ENCODE peak calls at places on chromosomes 2 and 18, in four cellular contexts. A is transverse colon, J is uterus, G is suprapubic skin. H is an unnamed sample.

GRCh38 chr18:40624959-40625358 is 1330.1 kb upstream of the PIK3C3 start:
- DNase-seq in A (no peak), J (no peak), G (no peak), H (no peak)

GRCh38 chr2:223989206-223989859 is 32.1 kb downstream of the MRPL44 start:
- DNase-seq in A (peak; percentile 50), J (no peak), G (no peak), H (no peak)

GRCh38 chr18:8478166-8478967 is 130.9 kb upstream of the RAB12 start:
- DNase-seq in A (peak; percentile 57), J (peak; percentile 38), G (no peak), H (peak; percentile 51)

GRCh38 chr2:98716786-98717185 is 14.1 kb downstream of the MGAT4A start:
- DNase-seq in A (no peak), J (no peak), G (no peak), H (no peak)

GRCh38 chr2:160169401-160169918 is 30.6 kb downstream of the ITGB6 start:
- DNase-seq in A (no peak), J (no peak), G (no peak), H (no peak)

GRCh38 chr18:25058520-25058919 is 293.4 kb downstream of the ZNF521 start:
- DNase-seq in A (no peak), J (no peak), G (no peak), H (peak; percentile 27)

GRCh38 chr18:25646971-25647370 is 295.0 kb upstream of the ZNF521 start:
- DNase-seq in A (no peak), J (no peak), G (no peak), H (no peak)

GRCh38 chr2:240637116-240637900 is 12.0 kb downstream of the GPR35 start:
- DNase-seq in A (no peak), J (no peak), G (no peak), H (no peak)

GRCh38 chr2:182763311-182763912 is 47.4 kb downstream of the DNAJC10 start:
- DNase-seq in A (no peak), J (no peak), G (no peak), H (peak; percentile 35)

GRCh38 chr2:39851691-39852110 is 72.6 kb upstream of the THUMPD2 start:
- DNase-seq in A (no peak), J (no peak), G (no peak), H (no peak)

GRCh38 chr2:102005989-102006885 is 14.5 kb downstream of the IL1R2 start:
- DNase-seq in A (no peak), J (no peak), G (no peak), H (peak; percentile 44)

GRCh38 chr2:54471221-54471711 is 15.1 kb downstream of the SPTBN1 start:
- DNase-seq in A (no peak), J (no peak), G (no peak), H (no peak)

GRCh38 chr2:166373951-166374350 is 1.8 kb downstream of the SCN9A start:
- DNase-seq in A (peak; percentile 9), J (no peak), G (no peak), H (peak; percentile 71)

GRCh38 chr2:45069711-45070664 is 60.7 kb upstream of the SIX2 start:
- DNase-seq in A (no peak), J (no peak), G (peak; percentile 5), H (no peak)

DNA sequence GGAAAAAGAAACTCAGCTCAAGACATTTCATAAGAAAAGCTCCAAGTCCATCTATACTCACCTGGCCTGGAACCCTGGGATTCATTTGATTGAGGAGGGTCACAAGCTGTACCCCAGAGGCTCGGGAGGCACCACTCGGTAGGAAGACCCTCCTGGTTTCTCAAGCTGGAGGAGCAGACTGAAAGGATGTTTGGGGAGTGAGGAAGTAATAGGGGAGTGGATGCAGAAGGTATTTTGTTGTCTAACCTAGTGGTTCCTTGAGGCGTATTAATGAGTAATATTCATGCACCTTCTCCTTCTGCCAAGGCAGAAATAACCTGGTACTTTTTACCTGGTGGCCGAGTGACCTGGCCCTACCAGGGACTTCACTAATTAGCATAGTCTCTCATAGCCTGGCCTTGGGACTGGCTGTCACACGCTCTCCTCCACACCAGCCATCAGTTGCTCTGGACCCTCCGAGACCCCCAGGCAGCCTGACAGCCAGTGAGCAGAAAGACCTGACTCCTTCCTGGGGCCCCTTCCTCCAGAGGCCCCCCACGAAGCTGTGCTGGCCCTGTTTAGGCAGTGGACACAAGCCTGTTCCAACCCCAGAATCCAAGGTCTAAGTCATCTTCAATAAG is 161.4 kb downstream of the BCL2 start:
- DNase-seq in A (no peak), J (no peak), G (no peak), H (no peak)
- TF ChIP-seq POLR2A in A (no peak), J (no peak), G (no peak), H (no peak)

GRCh38 chr2:20425884-20426283 is 21.0 kb upstream of the RHOB start:
- DNase-seq in A (peak; percentile 7), J (no peak), G (no peak), H (no peak)

GRCh38 chr2:20423847-20424246 is 23.0 kb upstream of the RHOB start:
- DNase-seq in A (peak; percentile 7), J (no peak), G (peak; percentile 40), H (no peak)

GRCh38 chr2:20425371-20425881 is 21.4 kb upstream of the RHOB start:
- DNase-seq in A (peak; percentile 7), J (no peak), G (peak; percentile 33), H (no peak)

GRCh38 chr2:20423376-20423775 is 23.5 kb upstream of the RHOB start:
- DNase-seq in A (peak; percentile 2), J (no peak), G (peak; percentile 22), H (no peak)

DNA sequence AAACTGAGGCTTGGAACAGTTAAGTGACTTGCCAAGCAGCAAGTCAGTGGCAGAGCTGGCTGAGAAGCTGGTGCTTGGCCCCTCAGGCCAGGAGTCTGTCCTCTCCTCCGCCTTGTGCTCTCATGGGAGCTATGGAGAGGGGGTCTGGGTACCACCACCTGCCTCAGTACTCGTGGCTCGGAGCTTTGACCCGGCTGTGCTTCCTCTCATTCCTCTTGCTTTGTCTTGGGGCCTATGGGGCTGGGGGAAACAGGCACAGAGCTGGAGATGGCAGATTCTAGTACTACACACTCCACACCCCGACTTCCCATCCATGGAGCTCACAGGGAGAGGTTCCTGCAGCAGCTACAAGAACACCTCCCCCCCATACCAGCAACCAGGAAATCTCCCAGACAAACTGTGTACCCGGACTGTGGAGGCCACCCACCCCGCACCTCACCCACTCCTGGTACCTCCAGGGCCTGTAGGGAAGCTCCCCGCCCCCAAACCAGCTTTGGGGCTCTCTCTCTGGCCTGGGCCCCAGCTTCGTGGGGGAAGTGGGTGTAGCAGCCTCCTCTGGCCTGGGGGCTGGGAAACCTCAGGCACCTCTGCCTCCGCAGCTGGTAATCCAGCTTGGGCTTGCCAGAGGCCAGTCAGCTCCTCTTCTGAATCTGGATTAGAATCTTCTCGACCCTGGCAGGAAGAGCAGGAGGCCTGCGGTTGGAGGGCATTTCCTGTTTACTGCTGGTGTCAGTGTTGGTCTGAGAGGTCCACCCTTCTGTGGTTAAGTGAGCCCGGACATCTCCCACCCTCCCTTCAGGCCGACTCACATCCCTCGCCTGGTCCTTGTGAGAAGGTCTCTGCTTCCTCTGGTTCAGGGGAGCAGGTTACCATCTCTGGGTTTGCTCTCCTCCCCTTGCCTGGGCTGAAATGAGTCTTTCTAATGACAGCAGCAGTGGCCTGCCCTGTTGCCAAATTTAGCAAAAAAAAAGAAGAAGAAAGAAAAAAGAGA is 22.3 kb upstream of the RHOB start:
- DNase-seq in A (peak; percentile 67), J (no peak), G (peak; percentile 72), H (peak; percentile 7)
- TF ChIP-seq POLR2A in A (peak; percentile 20), J (no peak), G (no peak), H (no peak)

DNA sequence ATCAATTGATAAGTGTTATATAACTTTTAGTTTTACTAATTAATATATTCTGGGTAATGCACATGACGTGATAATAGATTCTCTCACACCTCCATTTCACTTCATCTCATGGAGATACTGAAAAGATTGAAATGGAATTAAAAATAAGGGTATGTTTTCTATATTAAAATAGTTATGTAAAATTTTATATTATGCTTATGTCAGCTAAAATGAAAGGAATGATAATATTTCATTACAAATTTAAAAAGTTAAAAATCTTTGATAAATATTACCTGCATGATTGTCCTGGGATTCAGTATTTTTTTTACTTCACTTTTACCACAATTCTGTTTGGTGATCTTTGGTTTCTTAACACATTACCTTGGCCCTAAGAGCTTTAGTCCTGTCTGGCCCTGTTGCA is 823.8 kb upstream of the NRXN1 start:
- DNase-seq in A (no peak), J (no peak), G (no peak), H (no peak)
- TF ChIP-seq POLR2A in A (no peak), J (no peak), G (no peak), H (no peak)

DNA sequence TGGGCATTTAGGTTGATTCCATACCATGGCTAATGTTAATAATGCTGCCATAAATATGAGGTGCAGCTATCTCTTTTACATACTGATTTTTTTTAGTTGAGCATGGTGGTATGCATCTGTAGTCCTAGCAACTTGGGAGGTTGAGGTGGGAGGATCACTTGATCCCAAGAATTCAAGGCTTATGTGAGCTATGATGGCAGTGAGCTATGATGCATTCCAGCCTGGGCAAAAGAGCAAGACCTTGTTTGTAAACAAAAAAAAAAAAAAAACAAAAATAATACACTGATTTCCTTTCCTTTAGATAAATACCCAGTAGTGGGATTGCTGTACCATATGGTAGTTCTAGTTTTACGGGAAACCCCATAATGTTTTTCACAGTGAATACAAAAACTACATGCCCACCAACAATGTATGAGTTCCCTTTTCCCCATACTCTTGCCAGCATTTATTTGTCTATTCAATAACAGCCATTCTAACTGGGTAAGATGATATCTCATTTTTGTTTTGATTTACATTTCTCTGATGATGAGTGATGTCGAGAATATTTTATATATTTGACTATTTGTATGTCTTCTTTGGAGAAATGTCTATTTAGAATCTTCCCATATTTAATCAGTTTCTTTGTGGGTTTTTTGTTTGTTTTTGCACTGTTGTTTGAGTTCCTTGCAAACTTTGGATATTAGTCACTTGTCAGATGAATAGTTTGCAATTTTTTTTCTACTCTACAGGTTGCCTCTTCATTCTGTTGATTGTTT is 281.0 kb upstream of the KYNU start:
- DNase-seq in A (no peak), J (no peak), G (no peak), H (no peak)
- TF ChIP-seq POLR2A in A (no peak), J (no peak), G (no peak), H (no peak)

DNA sequence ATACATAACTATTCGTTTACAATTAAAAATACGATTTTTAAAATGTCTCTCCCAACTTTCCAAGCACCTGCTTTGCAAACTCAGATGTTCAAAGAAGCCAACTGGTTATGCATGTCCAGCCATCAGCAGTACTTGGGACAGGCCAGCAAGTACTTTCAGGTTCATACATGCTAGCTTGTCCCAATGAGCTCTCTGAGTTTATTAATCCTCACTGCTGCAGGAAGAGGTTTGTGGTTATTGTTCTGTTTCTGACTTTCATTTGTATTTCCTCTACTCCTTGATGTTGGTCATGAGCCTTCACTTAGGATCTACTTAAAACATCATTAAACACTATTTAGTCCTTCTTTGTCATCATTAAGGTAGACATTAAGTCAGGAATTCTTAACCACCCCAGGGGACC is 374.1 kb downstream of the LRATD1 start:
- DNase-seq in A (no peak), J (no peak), G (no peak), H (no peak)
- TF ChIP-seq POLR2A in A (no peak), J (no peak), G (no peak), H (no peak)

DNA sequence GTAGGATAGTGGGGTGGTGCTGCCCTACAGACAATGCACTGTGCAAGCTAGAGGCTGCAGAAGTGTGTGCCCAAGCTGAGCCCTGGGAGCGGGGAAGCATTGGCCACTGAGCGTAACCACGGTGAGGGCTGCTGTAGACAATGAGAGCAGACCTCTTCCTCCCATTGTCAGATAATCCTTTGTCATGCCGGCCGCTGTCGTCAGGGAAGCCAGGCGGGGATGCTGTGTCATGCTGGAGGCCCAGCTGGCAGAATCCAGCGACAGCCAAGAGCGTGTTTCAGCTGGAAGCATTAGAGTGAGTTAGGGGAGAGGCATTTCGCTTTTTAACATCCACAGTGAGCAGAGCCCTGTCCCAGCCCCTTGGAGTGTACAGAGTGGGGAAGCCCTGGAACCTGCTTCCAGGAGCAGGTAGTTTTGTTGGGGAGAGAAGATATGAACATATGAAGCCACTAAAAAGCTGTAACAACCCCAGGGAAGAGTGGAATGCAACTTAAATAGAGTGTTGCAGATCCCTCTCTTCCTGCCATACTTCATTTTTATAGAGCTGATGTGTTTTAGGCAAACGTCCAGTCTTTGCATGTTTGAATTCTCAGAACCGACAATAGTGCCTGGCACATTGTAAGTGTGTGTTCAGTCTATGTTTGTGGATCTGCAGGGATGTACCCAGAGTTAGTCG is 7.0 kb downstream of the CTIF start:
- DNase-seq in A (peak; percentile 40), J (peak; percentile 42), G (peak; percentile 76), H (peak; percentile 69)
- TF ChIP-seq POLR2A in A (no peak), J (no peak), G (no peak), H (no peak)

H was measured in erythroblast.